ENCODE peak calls at places on chromosomes 12 and 14, in six cellular contexts. S is GM12878, H is neural progenitor cell, X is GM23248, Y is fibroblast of lung, A is endothelial cell of umbilical vein. N is an unnamed sample.

GRCh38 chr12:108270035-108270840 is 68.9 kb downstream of the CMKLR1 start:
- DNase-seq in S (no peak), H (no peak), X (no peak), Y (no peak), A (no peak), N (no peak)

GRCh38 chr12:116009805-116010204 is 267.7 kb downstream of the MED13L start:
- DNase-seq in S (no peak), H (peak; percentile 16), X (peak; percentile 25), Y (no peak), A (no peak), N (peak; percentile 37)

GRCh38 chr14:74514471-74514932 is 20.9 kb downstream of the ISCA2 start:
- DNase-seq in S (no peak), H (no peak), X (peak; percentile 80), Y (peak; percentile 95), A (no peak), N (no peak)

GRCh38 chr14:73829526-73830431 is 21.9 kb upstream of the PTGR2 start:
- DNase-seq in S (peak; percentile 49), H (no peak), X (peak; percentile 89), Y (peak; percentile 93), A (peak; percentile 40), N (no peak)

GRCh38 chr14:55846852-55847471 is 267.0 kb downstream of the KTN1 start:
- DNase-seq in S (no peak), H (no peak), X (peak; percentile 91), Y (peak; percentile 63), A (no peak), N (peak; percentile 34)

GRCh38 chr14:39203659-39204606 is 28.9 kb downstream of the PNN start:
- DNase-seq in S (no peak), H (no peak), X (no peak), Y (no peak), A (no peak), N (no peak)

GRCh38 chr12:92597997-92598396 is 104.8 kb upstream of the PLEKHG7 start:
- DNase-seq in S (no peak), H (no peak), X (peak; percentile 84), Y (peak; percentile 79), A (no peak), N (no peak)

GRCh38 chr14:65852689-65853088 is 440.2 kb downstream of the FUT8 start:
- DNase-seq in S (no peak), H (no peak), X (no peak), Y (no peak), A (no peak), N (no peak)

GRCh38 chr12:102468261-102468940 is 12.0 kb downstream of the IGF1 start:
- DNase-seq in S (no peak), H (no peak), X (no peak), Y (peak; percentile 51), A (no peak), N (no peak)

GRCh38 chr12:58395470-58395869 is 454.1 kb downstream of the ATP23 start:
- DNase-seq in S (no peak), H (no peak), X (peak; percentile 10), Y (peak; percentile 85), A (no peak), N (no peak)

GRCh38 chr12:130702966-130703732 is 12.9 kb downstream of the RIMBP2 start:
- DNase-seq in S (no peak), H (peak; percentile 43), X (no peak), Y (no peak), A (no peak), N (no peak)

GRCh38 chr12:89901319-89901718 is 192.7 kb upstream of the ATP2B1 start:
- DNase-seq in S (no peak), H (peak; percentile 42), X (no peak), Y (no peak), A (no peak), N (no peak)

GRCh38 chr14:77139540-77140342 is 1.9 kb downstream of the ZDHHC22 start:
- DNase-seq in S (no peak), H (peak; percentile 90), X (peak; percentile 53), Y (no peak), A (no peak), N (peak; percentile 72)
- H3K27me3 ChIP-seq in S (peaks cover 19% of the 10 kb centered on the region), H (peaks cover 91% of the 10 kb centered on the region), X (peaks cover 84% of the 10 kb centered on the region), Y (peaks cover 55% of the 10 kb centered on the region), A (peaks cover 47% of the 10 kb centered on the region), N (peaks cover 53% of the 10 kb centered on the region)

GRCh38 chr14:36510874-36511273 is 9.2 kb downstream of the NKX2-1 start:
- DNase-seq in S (no peak), H (no peak), X (no peak), Y (no peak), A (no peak), N (no peak)
- TF ChIP-seq EZH2 in S (no peak), H (peak; percentile 71), X (peak; percentile 83), Y (no peak), A (peak; percentile 18), N (no peak)

GRCh38 chr12:65879878-65880277 is 55.6 kb downstream of the HMGA2 start:
- DNase-seq in S (no peak), H (no peak), X (peak; percentile 86), Y (peak; percentile 95), A (peak; percentile 54), N (no peak)

GRCh38 chr12:65885312-65885711 is 61.0 kb downstream of the HMGA2 start:
- DNase-seq in S (no peak), H (no peak), X (peak; percentile 68), Y (no peak), A (peak; percentile 86), N (no peak)

GRCh38 chr12:65881965-65882413 is 57.7 kb downstream of the HMGA2 start:
- DNase-seq in S (no peak), H (peak; percentile 54), X (peak; percentile 81), Y (peak; percentile 65), A (peak; percentile 91), N (no peak)

GRCh38 chr12:65881348-65881961 is 57.2 kb downstream of the HMGA2 start:
- DNase-seq in S (no peak), H (peak; percentile 43), X (peak; percentile 85), Y (peak; percentile 63), A (no peak), N (peak; percentile 65)

DNA sequence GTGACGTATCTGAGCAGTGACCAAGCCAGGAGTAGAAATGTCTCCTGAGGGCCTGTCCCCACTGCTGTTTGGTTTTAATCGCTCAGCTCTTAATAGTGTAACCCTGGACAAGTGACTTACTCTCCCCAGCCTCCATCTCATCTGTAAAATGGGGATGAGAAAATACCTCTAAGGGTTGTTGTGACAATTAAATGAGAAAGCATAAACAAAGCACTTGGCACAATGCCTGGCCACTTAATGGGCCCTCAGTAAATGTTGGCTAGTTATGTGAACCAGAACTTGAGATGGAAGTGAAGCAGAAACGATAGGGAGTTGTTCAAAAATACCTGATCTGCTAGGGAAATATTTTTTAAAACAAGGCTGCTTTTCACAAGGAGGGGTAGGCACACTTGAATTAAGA is 58.2 kb downstream of the HMGA2 start:
- DNase-seq in S (no peak), H (no peak), X (peak; percentile 43), Y (no peak), A (no peak), N (no peak)
- H3K27ac ChIP-seq in S (no peak overlapping the region), H (no peak overlapping the region), X (peak overlapping the region; percentile 71), Y (peak overlapping the region; percentile 74), A (peak overlapping the region; percentile 70), N (peak overlapping the region; percentile 11)

GRCh38 chr12:4812621-4813327 is 92.6 kb downstream of the GALNT8 start:
- DNase-seq in S (no peak), H (no peak), X (no peak), Y (no peak), A (no peak), N (no peak)
- H3K27me3 ChIP-seq in S (no peaks in the 10 kb centered on the region), H (peaks cover 49% of the 10 kb centered on the region), X (peaks cover 15% of the 10 kb centered on the region), Y (peaks cover 4% of the 10 kb centered on the region), A (peaks cover 21% of the 10 kb centered on the region), N (peaks cover 94% of the 10 kb centered on the region)

N was measured in A673.